ENCODE peak calls at places on chromosomes 4 and X, in six cellular contexts. One of them, this sample, is unnamed.

GRCh38 chr4:41405464-41405863 is 132.5 kb upstream of the LIMCH1 start:
- DNase-seq in SK-N-SH: no peak
- DNase-seq in mammary epithelial cell: no peak
- DNase-seq in GM12878: no peak
- DNase-seq in fibroblast of lung: no peak
- DNase-seq in kidney: no peak
- DNase-seq in this sample: no peak

GRCh38 chrX:23779025-23779424 is 3.9 kb upstream of the SAT1 start:
- DNase-seq in GM12878: no peak
- DNase-seq in kidney: no peak
- DNase-seq in fibroblast of lung: peak
- DNase-seq in SK-N-SH: no peak
- DNase-seq in mammary epithelial cell: peak
- DNase-seq in this sample: no peak

GRCh38 chrX:71665747-71666146 is 1.6 kb upstream of the LOC101059915 start:
- DNase-seq in mammary epithelial cell: no peak
- DNase-seq in SK-N-SH: no peak
- DNase-seq in kidney: peak
- DNase-seq in fibroblast of lung: no peak
- DNase-seq in GM12878: no peak
- DNase-seq in this sample: no peak

GRCh38 chr4:72418458-72418857 is 150.6 kb downstream of the ADAMTS3 start:
- DNase-seq in mammary epithelial cell: peak
- DNase-seq in fibroblast of lung: peak
- DNase-seq in kidney: no peak
- DNase-seq in SK-N-SH: peak
- DNase-seq in GM12878: no peak
- DNase-seq in this sample: peak

GRCh38 chr4:98094118-98094517 is 49.2 kb downstream of the STPG2 start:
- DNase-seq in kidney: no peak
- DNase-seq in SK-N-SH: no peak
- DNase-seq in GM12878: no peak
- DNase-seq in fibroblast of lung: no peak
- DNase-seq in mammary epithelial cell: peak
- DNase-seq in this sample: no peak

GRCh38 chr4:130653842-130654241 is 1557.9 kb downstream of the C4orf33 start:
- DNase-seq in kidney: no peak
- DNase-seq in fibroblast of lung: no peak
- DNase-seq in SK-N-SH: no peak
- DNase-seq in mammary epithelial cell: no peak
- DNase-seq in GM12878: no peak
- DNase-seq in this sample: no peak

GRCh38 chr4:119313237-119313636 is 8.7 kb downstream of the FABP2 start:
- DNase-seq in SK-N-SH: no peak
- DNase-seq in GM12878: no peak
- DNase-seq in kidney: no peak
- DNase-seq in mammary epithelial cell: no peak
- DNase-seq in fibroblast of lung: no peak
- DNase-seq in this sample: no peak

GRCh38 chr4:82436130-82436529 is 5.7 kb downstream of the ENOPH1 start:
- DNase-seq in SK-N-SH: no peak
- DNase-seq in kidney: no peak
- DNase-seq in mammary epithelial cell: no peak
- DNase-seq in fibroblast of lung: no peak
- DNase-seq in GM12878: no peak
- DNase-seq in this sample: no peak

GRCh38 chr4:78079701-78080430 is 22.7 kb downstream of the FRAS1 start:
- DNase-seq in GM12878: no peak
- DNase-seq in SK-N-SH: no peak
- DNase-seq in fibroblast of lung: no peak
- DNase-seq in mammary epithelial cell: no peak
- DNase-seq in kidney: no peak
- DNase-seq in this sample: no peak

GRCh38 chrX:77446029-77446585 is 1.1 kb upstream of the FGF16 start:
- DNase-seq in fibroblast of lung: no peak
- DNase-seq in SK-N-SH: no peak
- DNase-seq in mammary epithelial cell: no peak
- DNase-seq in GM12878: no peak
- DNase-seq in kidney: peak
- DNase-seq in this sample: peak

GRCh38 chr4:146243141-146243882 is 29.0 kb downstream of the REELD1 start:
- DNase-seq in kidney: peak
- DNase-seq in GM12878: peak
- DNase-seq in SK-N-SH: no peak
- DNase-seq in fibroblast of lung: peak
- DNase-seq in mammary epithelial cell: no peak
- DNase-seq in this sample: no peak

GRCh38 chrX:48761674-48762471 is at the start of gene GLOD5:
- DNase-seq in GM12878: no peak
- DNase-seq in mammary epithelial cell: peak
- DNase-seq in kidney: no peak
- DNase-seq in fibroblast of lung: peak
- DNase-seq in SK-N-SH: peak
- DNase-seq in this sample: peak

GRCh38 chr4:173174184-173175156 is 5.9 kb downstream of the GALNT7 start:
- DNase-seq in GM12878: no peak
- DNase-seq in SK-N-SH: no peak
- DNase-seq in mammary epithelial cell: no peak
- DNase-seq in fibroblast of lung: no peak
- DNase-seq in kidney: no peak
- DNase-seq in this sample: no peak

GRCh38 chr4:144788469-144788868 is 142.5 kb downstream of the HHIP start:
- DNase-seq in kidney: no peak
- DNase-seq in GM12878: no peak
- DNase-seq in mammary epithelial cell: no peak
- DNase-seq in fibroblast of lung: no peak
- DNase-seq in SK-N-SH: no peak
- DNase-seq in this sample: no peak

GRCh38 chr4:144782345-144782744 is 136.4 kb downstream of the HHIP start:
- DNase-seq in SK-N-SH: no peak
- DNase-seq in GM12878: no peak
- DNase-seq in kidney: no peak
- DNase-seq in fibroblast of lung: peak
- DNase-seq in mammary epithelial cell: no peak
- DNase-seq in this sample: no peak

DNA sequence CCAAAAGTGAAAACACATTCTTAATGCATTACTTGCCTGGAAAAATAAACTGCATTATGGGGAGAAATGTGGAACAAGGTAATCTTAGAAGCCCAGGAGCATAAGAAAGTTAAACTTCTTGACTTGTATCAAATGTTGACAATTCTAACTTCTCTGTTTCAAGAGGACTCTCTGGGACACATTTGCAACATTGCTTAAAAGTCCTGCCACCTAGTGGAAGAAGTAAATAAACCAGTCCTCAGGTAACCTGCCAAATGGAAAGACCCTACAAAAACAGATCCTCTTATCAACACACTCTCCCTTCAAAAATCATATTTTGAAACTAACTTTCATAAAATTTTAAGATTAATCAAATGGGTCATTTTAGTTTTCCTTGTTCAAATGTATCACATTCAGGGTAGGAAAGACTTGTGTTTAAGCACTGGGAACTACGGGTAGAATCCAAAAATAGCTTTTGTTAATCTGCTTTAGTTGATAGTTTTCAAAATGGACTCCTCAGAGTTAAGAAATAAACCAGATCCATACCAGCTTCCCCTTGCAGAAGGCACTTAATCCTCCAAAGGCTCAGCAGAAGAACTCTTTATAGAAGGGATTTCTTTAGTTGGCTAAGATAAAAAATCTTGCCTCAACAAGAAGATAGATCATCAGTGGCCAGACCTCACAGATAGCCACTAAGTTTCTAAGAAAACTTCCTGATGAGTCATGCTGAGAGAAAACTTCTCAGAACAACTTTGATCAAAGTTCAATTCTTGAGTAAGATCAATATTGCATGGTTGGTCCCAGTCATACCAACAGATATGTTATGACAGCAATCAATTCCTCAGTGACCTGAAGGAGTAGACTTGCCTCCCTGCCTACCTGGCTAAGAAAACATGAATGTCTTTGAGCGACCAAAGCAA is 141.7 kb downstream of the HHIP start:
- DNase-seq in mammary epithelial cell: peak
- DNase-seq in SK-N-SH: peak
- DNase-seq in kidney: no peak
- DNase-seq in fibroblast of lung: peak
- DNase-seq in GM12878: no peak
- DNase-seq in this sample: no peak
- H3K9ac ChIP-seq in mammary epithelial cell: no peak
- H3K9ac ChIP-seq in SK-N-SH: no peak
- H3K9ac ChIP-seq in kidney: no peak
- H3K9ac ChIP-seq in fibroblast of lung: no peak
- H3K9ac ChIP-seq in GM12878: no peak
- H3K9ac ChIP-seq in this sample: no peak

DNA sequence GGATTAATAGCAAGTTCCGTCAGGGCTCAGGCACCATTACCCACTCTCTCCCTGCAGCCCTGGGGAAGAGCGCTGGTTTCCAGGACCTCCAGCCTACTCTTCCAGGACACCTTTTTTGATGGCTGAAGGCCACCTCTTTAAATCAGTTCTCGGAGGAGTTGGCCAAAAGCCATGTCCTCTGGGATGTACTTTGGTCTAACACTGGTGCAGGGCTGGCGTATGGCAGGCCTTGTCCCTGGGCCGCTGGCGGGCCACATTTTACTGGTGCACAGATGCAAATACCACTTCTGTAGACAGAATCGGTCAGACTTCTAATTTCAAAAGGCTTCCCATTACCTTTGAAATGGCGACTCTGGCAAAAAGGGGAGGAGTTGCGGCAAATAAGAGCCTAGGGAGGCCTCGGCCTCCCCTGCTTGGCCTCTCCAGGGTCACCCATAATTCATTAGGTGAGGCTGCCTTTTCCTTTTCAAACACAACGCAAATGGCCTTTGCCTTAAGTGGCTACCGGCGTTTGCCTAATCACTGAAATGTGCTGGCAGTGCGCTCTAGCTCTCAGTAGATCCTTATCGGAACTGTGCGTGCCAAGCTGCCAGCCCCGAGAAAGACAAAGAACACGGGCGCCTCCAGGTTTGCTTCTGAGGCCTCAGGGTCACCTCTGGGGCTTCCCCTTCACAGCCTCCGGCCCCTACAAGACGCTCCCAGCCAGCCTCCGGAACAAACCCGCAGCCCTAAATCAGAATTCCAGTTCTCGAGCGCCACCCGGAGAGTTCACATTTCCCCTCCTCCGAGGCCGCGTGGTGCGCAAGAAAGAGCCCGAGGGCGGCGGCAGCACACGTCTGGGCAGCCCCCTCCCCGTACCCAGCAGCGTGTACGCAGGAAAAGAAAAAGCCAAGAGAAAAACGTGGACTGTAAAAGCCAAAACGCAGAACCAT is 76.2 kb upstream of the BCOR start:
- DNase-seq in kidney: no peak
- DNase-seq in SK-N-SH: peak
- DNase-seq in mammary epithelial cell: no peak
- DNase-seq in GM12878: no peak
- DNase-seq in fibroblast of lung: peak
- DNase-seq in this sample: peak
- H3K9ac ChIP-seq in kidney: peak
- H3K9ac ChIP-seq in SK-N-SH: no peak
- H3K9ac ChIP-seq in mammary epithelial cell: no peak
- H3K9ac ChIP-seq in GM12878: peak
- H3K9ac ChIP-seq in fibroblast of lung: no peak
- H3K9ac ChIP-seq in this sample: peak

GRCh38 chr4:151866266-151866918 is 105.6 kb upstream of the GATB start:
- DNase-seq in kidney: no peak
- DNase-seq in fibroblast of lung: peak
- DNase-seq in SK-N-SH: no peak
- DNase-seq in GM12878: no peak
- DNase-seq in mammary epithelial cell: no peak
- DNase-seq in this sample: no peak
- H3K9ac ChIP-seq in kidney: no peak
- H3K9ac ChIP-seq in fibroblast of lung: no peak
- H3K9ac ChIP-seq in SK-N-SH: no peak
- H3K9ac ChIP-seq in GM12878: no peak
- H3K9ac ChIP-seq in mammary epithelial cell: no peak
- H3K9ac ChIP-seq in this sample: no peak

GRCh38 chr4:76233967-76234678 is 17.4 kb upstream of the FAM47E start:
- DNase-seq in GM12878: no peak
- DNase-seq in mammary epithelial cell: no peak
- DNase-seq in kidney: peak
- DNase-seq in fibroblast of lung: no peak
- DNase-seq in SK-N-SH: peak
- DNase-seq in this sample: peak
- H3K9ac ChIP-seq in GM12878: no peak
- H3K9ac ChIP-seq in mammary epithelial cell: no peak
- H3K9ac ChIP-seq in kidney: no peak
- H3K9ac ChIP-seq in fibroblast of lung: no peak
- H3K9ac ChIP-seq in SK-N-SH: peak
- H3K9ac ChIP-seq in this sample: peak

GRCh38 chr4:153433753-153434105 is 32.4 kb upstream of the TMEM131L start:
- DNase-seq in kidney: no peak
- DNase-seq in fibroblast of lung: no peak
- DNase-seq in GM12878: no peak
- DNase-seq in mammary epithelial cell: no peak
- DNase-seq in SK-N-SH: no peak
- DNase-seq in this sample: no peak

GRCh38 chr4:153428816-153429592 is 37.2 kb upstream of the TMEM131L start:
- DNase-seq in GM12878: no peak
- DNase-seq in fibroblast of lung: peak
- DNase-seq in kidney: no peak
- DNase-seq in SK-N-SH: no peak
- DNase-seq in mammary epithelial cell: no peak
- DNase-seq in this sample: no peak

GRCh38 chr4:153432971-153433752 is 33.0 kb upstream of the TMEM131L start:
- DNase-seq in GM12878: peak
- DNase-seq in fibroblast of lung: peak
- DNase-seq in kidney: no peak
- DNase-seq in mammary epithelial cell: peak
- DNase-seq in SK-N-SH: no peak
- DNase-seq in this sample: peak

GRCh38 chr4:153438916-153439756 is 27.0 kb upstream of the TMEM131L start:
- DNase-seq in mammary epithelial cell: no peak
- DNase-seq in SK-N-SH: no peak
- DNase-seq in fibroblast of lung: no peak
- DNase-seq in GM12878: peak
- DNase-seq in kidney: no peak
- DNase-seq in this sample: no peak

GRCh38 chr4:153434190-153434589 is 32.0 kb upstream of the TMEM131L start:
- DNase-seq in kidney: no peak
- DNase-seq in fibroblast of lung: no peak
- DNase-seq in GM12878: no peak
- DNase-seq in SK-N-SH: no peak
- DNase-seq in mammary epithelial cell: no peak
- DNase-seq in this sample: no peak
- H3K9ac ChIP-seq in kidney: no peak
- H3K9ac ChIP-seq in fibroblast of lung: no peak
- H3K9ac ChIP-seq in GM12878: peak
- H3K9ac ChIP-seq in SK-N-SH: no peak
- H3K9ac ChIP-seq in mammary epithelial cell: no peak
- H3K9ac ChIP-seq in this sample: no peak

GRCh38 chr4:38675167-38676121 is 11.4 kb downstream of the KLF3 start:
- DNase-seq in mammary epithelial cell: peak
- DNase-seq in kidney: no peak
- DNase-seq in fibroblast of lung: peak
- DNase-seq in GM12878: no peak
- DNase-seq in SK-N-SH: peak
- DNase-seq in this sample: peak
- H3K9ac ChIP-seq in mammary epithelial cell: peak
- H3K9ac ChIP-seq in kidney: no peak
- H3K9ac ChIP-seq in fibroblast of lung: no peak
- H3K9ac ChIP-seq in GM12878: no peak
- H3K9ac ChIP-seq in SK-N-SH: no peak
- H3K9ac ChIP-seq in this sample: peak

GRCh38 chr4:4852591-4853362 is 6.7 kb upstream of the MSX1 start:
- DNase-seq in kidney: peak
- DNase-seq in SK-N-SH: peak
- DNase-seq in mammary epithelial cell: peak
- DNase-seq in GM12878: no peak
- DNase-seq in fibroblast of lung: peak
- DNase-seq in this sample: no peak
- H3K9ac ChIP-seq in kidney: no peak
- H3K9ac ChIP-seq in SK-N-SH: peak
- H3K9ac ChIP-seq in mammary epithelial cell: no peak
- H3K9ac ChIP-seq in GM12878: peak
- H3K9ac ChIP-seq in fibroblast of lung: peak
- H3K9ac ChIP-seq in this sample: no peak

This sample was measured in colonic mucosa.